ENCODE peak calls at places on chromosomes 2 and 18, in ten cellular contexts. I, U, Q, K, A, J, Z, V, F and R are unnamed samples.

GRCh38 chr2:40173276-40173675 is 278.6 kb downstream of the SLC8A1 start:
- DNase-seq in I (no peak), U (no peak), Q (peak; percentile 56), K (no peak), A (no peak), J (no peak), Z (no peak), V (no peak), F (no peak), R (no peak)

GRCh38 chr2:162245051-162245450 is 1.8 kb upstream of the FAP start:
- DNase-seq in I (no peak), U (no peak), Q (no peak), K (no peak), A (no peak), J (no peak), Z (peak; percentile 38), V (no peak), F (no peak), R (no peak)

GRCh38 chr2:66446178-66446860 is 11.4 kb downstream of the MEIS1 start:
- DNase-seq in I (no peak), U (peak; percentile 47), Q (no peak), K (peak; percentile 57), A (peak; percentile 81), J (peak; percentile 46), Z (no peak), V (peak; percentile 63), F (no peak), R (no peak)

GRCh38 chr2:126831234-126832005 is 67.3 kb upstream of the TEX51 start:
- DNase-seq in I (no peak), U (no peak), Q (peak; percentile 7), K (no peak), A (no peak), J (no peak), Z (no peak), V (no peak), F (no peak), R (no peak)

GRCh38 chr2:44271296-44271695 is 4.0 kb upstream of the SLC3A1 start:
- DNase-seq in I (no peak), U (no peak), Q (no peak), K (no peak), A (no peak), J (no peak), Z (no peak), V (no peak), F (no peak), R (no peak)

GRCh38 chr2:156190532-156190931 is 142.0 kb downstream of the NR4A2 start:
- DNase-seq in I (no peak), U (no peak), Q (no peak), K (no peak), A (no peak), J (no peak), Z (no peak), V (no peak), F (peak; percentile 58), R (no peak)

GRCh38 chr18:22703883-22704626 is 229.1 kb upstream of the RBBP8 start:
- DNase-seq in I (no peak), U (no peak), Q (peak; percentile 70), K (no peak), A (no peak), J (no peak), Z (no peak), V (no peak), F (peak; percentile 38), R (no peak)

GRCh38 chr18:3380384-3380961 is 69.5 kb upstream of the TGIF1 start:
- DNase-seq in I (no peak), U (no peak), Q (peak; percentile 71), K (no peak), A (no peak), J (no peak), Z (no peak), V (no peak), F (no peak), R (no peak)

GRCh38 chr18:43238429-43238828 is 38.9 kb downstream of the SYT4 start:
- DNase-seq in I (no peak), U (no peak), Q (no peak), K (no peak), A (no peak), J (no peak), Z (no peak), V (no peak), F (no peak), R (no peak)

GRCh38 chr2:197072533-197072932 is 146.0 kb upstream of the PGAP1 start:
- DNase-seq in I (no peak), U (no peak), Q (peak; percentile 20), K (no peak), A (no peak), J (no peak), Z (no peak), V (no peak), F (no peak), R (no peak)
- H3K27ac ChIP-seq in I (no peak overlapping the region), U (no peak overlapping the region), Q (no peak overlapping the region), K (peak overlapping the region; percentile 83), A (no peak overlapping the region), J (no peak overlapping the region), Z (no peak overlapping the region), V (no peak overlapping the region), F (no peak overlapping the region), R (no peak overlapping the region)

GRCh38 chr2:201881382-201881720 is 75.0 kb downstream of the CDK15 start:
- DNase-seq in I (no peak), U (no peak), Q (no peak), K (no peak), A (no peak), J (no peak), Z (no peak), V (no peak), F (no peak), R (no peak)

GRCh38 chr2:201880620-201881381 is 74.5 kb downstream of the CDK15 start:
- DNase-seq in I (no peak), U (no peak), Q (peak; percentile 28), K (no peak), A (no peak), J (no peak), Z (no peak), V (peak; percentile 62), F (no peak), R (peak; percentile 18)

GRCh38 chr2:201879986-201880385 is 73.6 kb downstream of the CDK15 start:
- DNase-seq in I (no peak), U (no peak), Q (no peak), K (no peak), A (no peak), J (no peak), Z (no peak), V (no peak), F (no peak), R (no peak)

GRCh38 chr2:201882353-201883095 is 76.2 kb downstream of the CDK15 start:
- DNase-seq in I (no peak), U (no peak), Q (peak; percentile 47), K (peak; percentile 28), A (peak; percentile 61), J (no peak), Z (no peak), V (no peak), F (no peak), R (no peak)

GRCh38 chr2:201881731-201882130 is 75.4 kb downstream of the CDK15 start:
- DNase-seq in I (no peak), U (no peak), Q (no peak), K (no peak), A (no peak), J (no peak), Z (no peak), V (no peak), F (no peak), R (no peak)
- H3K27me3 ChIP-seq in I (no peaks in the 10 kb centered on the region), U (no peaks in the 10 kb centered on the region), Q (peaks cover 4% of the 10 kb centered on the region), K (no peaks in the 10 kb centered on the region), A (no peaks in the 10 kb centered on the region), J (no peaks in the 10 kb centered on the region), Z (no peaks in the 10 kb centered on the region), V (peaks cover under 1% of the 10 kb centered on the region), F (no peaks in the 10 kb centered on the region), R (no peaks in the 10 kb centered on the region)

GRCh38 chr2:72139871-72140620 is 7.6 kb downstream of the CYP26B1 start:
- DNase-seq in I (no peak), U (peak; percentile 33), Q (no peak), K (no peak), A (peak; percentile 39), J (peak; percentile 18), Z (no peak), V (no peak), F (peak; percentile 15), R (no peak)

GRCh38 chr2:72141032-72141645 is 6.5 kb downstream of the CYP26B1 start:
- DNase-seq in I (no peak), U (peak; percentile 33), Q (no peak), K (no peak), A (peak; percentile 49), J (peak; percentile 13), Z (no peak), V (no peak), F (peak; percentile 13), R (peak; percentile 10)

GRCh38 chr2:72141881-72142742 is 5.5 kb downstream of the CYP26B1 start:
- DNase-seq in I (no peak), U (peak; percentile 35), Q (no peak), K (peak; percentile 14), A (peak; percentile 54), J (peak; percentile 19), Z (no peak), V (peak; percentile 11), F (no peak), R (peak; percentile 6)

GRCh38 chr2:72139471-72139870 is 8.2 kb downstream of the CYP26B1 start:
- DNase-seq in I (no peak), U (peak; percentile 32), Q (no peak), K (no peak), A (peak; percentile 29), J (peak; percentile 12), Z (no peak), V (no peak), F (peak; percentile 15), R (no peak)

DNA sequence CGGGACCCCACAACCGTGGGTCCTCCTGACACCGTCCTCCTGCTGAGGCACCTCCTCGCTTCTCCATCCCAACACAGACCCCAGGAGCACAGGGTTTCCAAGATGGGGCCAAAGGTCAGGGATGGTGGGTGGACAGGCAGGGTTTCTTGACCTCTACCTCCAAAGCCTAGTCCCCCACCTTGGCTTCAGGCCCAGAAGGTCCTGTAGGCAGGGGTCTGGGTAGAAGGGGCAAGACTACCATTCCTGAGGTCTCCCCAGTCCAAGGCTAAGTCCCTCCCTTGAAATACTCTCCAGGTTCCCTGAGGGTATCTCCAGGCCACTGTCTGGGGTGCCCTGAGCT is 7.1 kb downstream of the CYP26B1 start:
- DNase-seq in I (no peak), U (peak; percentile 33), Q (no peak), K (no peak), A (peak; percentile 23), J (no peak), Z (no peak), V (no peak), F (peak; percentile 15), R (peak; percentile 9)
- H3K27ac ChIP-seq in I (no peak overlapping the region), U (no peak overlapping the region), Q (no peak overlapping the region), K (no peak overlapping the region), A (no peak overlapping the region), J (no peak overlapping the region), Z (no peak overlapping the region), V (no peak overlapping the region), F (no peak overlapping the region), R (no peak overlapping the region)

DNA sequence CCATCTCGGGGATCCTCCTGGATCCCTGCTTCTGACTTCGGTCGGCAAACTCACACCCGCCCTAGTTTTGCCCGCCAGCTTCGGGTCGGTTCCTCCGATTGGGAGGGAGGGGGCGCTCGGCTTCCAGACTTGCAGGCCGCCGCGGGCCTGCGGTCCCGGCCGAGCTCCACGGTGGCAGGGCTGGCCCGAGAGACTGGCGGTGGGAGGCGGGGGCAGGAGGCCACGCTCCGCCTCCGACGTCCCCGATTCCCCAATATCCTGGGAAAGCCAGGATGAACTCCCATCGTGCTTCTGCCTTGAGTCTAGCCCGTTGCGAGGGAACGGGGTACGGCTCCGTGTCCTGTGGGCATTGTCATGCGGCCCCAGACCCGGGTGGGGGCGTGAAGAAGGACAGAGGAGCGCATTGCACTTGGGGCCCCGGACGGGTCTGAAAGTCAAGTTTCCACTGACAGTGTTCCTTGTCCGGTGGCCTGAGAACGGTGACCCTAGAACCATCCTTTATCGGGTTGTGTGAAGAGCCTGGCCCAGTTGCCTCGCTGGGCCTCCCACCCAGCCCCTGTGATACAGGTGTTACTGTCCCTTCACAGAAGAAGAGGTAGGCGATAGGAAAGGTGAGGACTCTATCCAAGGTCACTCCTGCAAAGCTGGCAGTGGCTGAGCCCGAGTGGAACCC is 2.4 kb upstream of the INHBB start:
- DNase-seq in I (peak; percentile 26), U (peak; percentile 78), Q (peak; percentile 92), K (peak; percentile 54), A (peak; percentile 87), J (peak; percentile 84), Z (peak; percentile 83), V (peak; percentile 71), F (peak; percentile 67), R (peak; percentile 76)
- H3K27me3 ChIP-seq in I (peaks cover 72% of the 10 kb centered on the region), U (no peaks in the 10 kb centered on the region), Q (no peaks in the 10 kb centered on the region), K (peaks cover 38% of the 10 kb centered on the region), A (peaks cover 61% of the 10 kb centered on the region), J (no peaks in the 10 kb centered on the region), Z (no peaks in the 10 kb centered on the region), V (peaks cover 11% of the 10 kb centered on the region), F (peaks cover 61% of the 10 kb centered on the region), R (peaks cover 23% of the 10 kb centered on the region)